ENCODE peak calls at places on chromosomes 6 and 20, in four cellular contexts. V is upper lobe of left lung, D is suprapubic skin, F is breast epithelium. B is an unnamed sample.

GRCh38 chr6:157283900-157284737 is 39.2 kb downstream of the TMEM242 start:
- DNase-seq in V (no peak), D (no peak), F (no peak), B (no peak)

GRCh38 chr6:135575629-135576028 is 78.1 kb upstream of the AHI1 start:
- DNase-seq in V (no peak), D (no peak), F (no peak), B (no peak)

GRCh38 chr6:39453956-39454524 is 131.5 kb upstream of the KCNK16 start:
- DNase-seq in V (no peak), D (no peak), F (no peak), B (no peak)

GRCh38 chr20:25129908-25130307 is 48.0 kb upstream of the VSX1 start:
- DNase-seq in V (no peak), D (no peak), F (no peak), B (no peak)

GRCh38 chr6:39839445-39839844 is 47.3 kb downstream of the DAAM2 start:
- DNase-seq in V (no peak), D (no peak), F (no peak), B (no peak)

GRCh38 chr20:60680554-60680953 is 571.5 kb upstream of the CDH4 start:
- DNase-seq in V (no peak), D (no peak), F (no peak), B (no peak)

GRCh38 chr6:162450358-162450757 is 277.2 kb downstream of the PRKN start:
- DNase-seq in V (no peak), D (no peak), F (no peak), B (no peak)

GRCh38 chr20:37408930-37409210 is 62.9 kb downstream of the SRC start:
- DNase-seq in V (no peak), D (no peak), F (no peak), B (no peak)

GRCh38 chr20:1463971-1464570 is 2.6 kb downstream of the NSFL1C start:
- DNase-seq in V (no peak), D (peak; percentile 27), F (no peak), B (no peak)

GRCh38 chr20:54535045-54535444 is 59.7 kb downstream of the DOK5 start:
- DNase-seq in V (no peak), D (no peak), F (peak; percentile 49), B (no peak)

GRCh38 chr6:73564578-73565345 is 43.9 kb upstream of the EEF1A1 start:
- DNase-seq in V (no peak), D (no peak), F (no peak), B (no peak)
- TF ChIP-seq POLR2A in V (no peak), D (no peak), F (no peak), B (no peak)

DNA sequence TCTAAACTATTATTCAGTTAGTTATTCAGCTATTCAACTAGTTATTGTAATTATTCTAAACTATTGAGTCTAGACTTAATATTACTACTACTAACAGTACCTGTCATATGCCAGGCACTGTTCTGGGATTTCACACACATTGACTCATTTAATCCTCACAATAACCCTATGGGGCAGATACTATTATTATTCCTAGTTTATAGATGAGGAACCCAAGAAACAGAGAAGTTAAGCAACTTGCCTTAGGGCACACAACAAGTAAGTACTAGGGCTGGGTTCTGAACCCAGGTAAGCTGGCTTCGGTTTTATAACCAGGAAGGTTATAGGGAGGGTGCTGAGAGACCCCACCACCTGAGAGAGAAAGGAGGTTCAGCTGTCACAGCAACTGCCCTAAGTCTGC is 7.8 kb downstream of the TEAD3 start:
- DNase-seq in V (no peak), D (no peak), F (no peak), B (no peak)
- H3K4me1 ChIP-seq in V (peaks cover 80% of the 10 kb centered on the region), D (peaks cover 98% of the 10 kb centered on the region), F (peaks cover 40% of the 10 kb centered on the region), B (peaks cover 63% of the 10 kb centered on the region)

GRCh38 chr6:57267586-57268293 is 45.6 kb upstream of the RAB23 start:
- DNase-seq in V (peak; percentile 39), D (no peak), F (no peak), B (peak; percentile 50)
- TF ChIP-seq POLR2AphosphoS5 in V (no peak), D (no peak), F (no peak), B (peak; percentile 36)

DNA sequence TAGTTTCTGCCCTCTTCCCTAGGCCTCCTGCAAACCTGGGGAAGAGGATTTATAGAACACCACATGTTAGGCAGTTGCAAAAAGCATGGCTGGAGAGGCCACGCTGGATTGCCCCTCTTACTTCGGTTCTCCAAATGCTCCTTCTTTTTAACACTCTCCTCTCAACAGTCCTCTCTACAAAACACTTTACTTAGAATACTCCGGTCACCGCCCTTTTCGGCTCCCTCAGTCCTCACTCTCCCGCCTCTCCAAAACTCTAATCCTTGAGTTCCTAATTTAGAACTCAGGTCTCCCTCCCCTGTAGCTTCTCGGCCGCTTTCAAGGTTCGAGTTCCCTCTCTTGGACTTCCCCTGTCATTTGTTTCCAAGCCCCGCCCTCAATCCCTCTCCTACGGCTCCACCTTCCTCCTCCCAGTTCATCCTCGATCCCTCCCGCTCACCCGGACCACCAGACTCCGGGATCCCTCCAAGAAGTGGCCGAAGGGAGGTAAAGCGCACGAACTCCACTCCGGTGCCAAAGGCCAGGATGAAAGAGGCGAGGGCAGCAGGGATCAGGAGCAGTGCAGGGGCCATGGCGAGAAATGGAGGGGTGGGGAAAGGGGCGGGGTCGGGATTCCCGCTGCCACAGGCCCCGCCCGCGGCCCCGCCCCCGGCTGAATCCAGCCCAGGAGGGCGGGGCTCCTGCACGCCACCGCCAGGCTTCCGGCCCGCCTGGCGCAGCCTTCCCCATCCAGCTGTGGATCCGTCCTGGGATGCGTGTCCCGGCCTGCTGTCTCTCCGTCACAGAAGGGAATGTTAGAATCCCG is at the start of gene NRM:
- DNase-seq in V (peak; percentile 89), D (peak; percentile 92), F (peak; percentile 90), B (peak; percentile 90)
- TF ChIP-seq POLR2A in V (no peak), D (no peak), F (no peak), B (peak; percentile 27)